ENCODE peak calls at places on chromosomes 4 and X, in nine cellular contexts. W is nucleus accumbens; R is activated naive CD8-positive, alpha-beta T cell treated with anti-CD3 and anti-CD28 coated beads, Interleukin-2, amount 10 ng/mL, durations not matched to agents 7 days and 5 days; P is GM04504; O is ACHN; C is lower leg skin; M is pancreas; Q is head of caudate nucleus; L is NCI-H2029. U is an unnamed sample.

GRCh38 chrX:37423864-37424569 is 74.9 kb downstream of the PRRG1 start:
- DNase-seq in C (no peak), P (no peak), R (no peak), Q (no peak), W (no peak), L (no peak), M (no peak), O (no peak), U (no peak)

GRCh38 chr4:123446791-123447474 is 50.3 kb downstream of the SPRY1 start:
- DNase-seq in O (no peak), P (no peak), Q (no peak), M (no peak), W (no peak), L (peak; percentile 18), C (no peak), R (no peak), U (no peak)

GRCh38 chr4:163613375-163613774 is 118.9 kb downstream of the TMA16 start:
- DNase-seq in L (no peak), O (no peak), W (no peak), R (no peak), M (no peak), C (no peak), Q (no peak), P (no peak), U (no peak)

GRCh38 chr4:79682801-79683217 is 274.8 kb upstream of the GK2 start:
- DNase-seq in Q (peak; percentile 7), M (no peak), O (no peak), L (peak; percentile 0), P (no peak), R (no peak), C (no peak), W (peak; percentile 5), U (peak; percentile 59)

GRCh38 chr4:89486042-89486441 is 178.4 kb upstream of the GPRIN3 start:
- DNase-seq in M (no peak), O (peak; percentile 9), P (no peak), W (no peak), Q (no peak), C (no peak), R (no peak), L (no peak), U (no peak)

GRCh38 chr4:149511558-149512298 is 303.9 kb downstream of the IQCM start:
- DNase-seq in Q (no peak), P (no peak), L (no peak), W (no peak), O (no peak), M (no peak), C (no peak), R (no peak), U (no peak)

GRCh38 chrX:71637848-71638247 is 19.5 kb upstream of the CXCR3 start:
- DNase-seq in O (no peak), R (no peak), M (no peak), W (no peak), P (no peak), L (no peak), C (no peak), Q (no peak), U (no peak)

GRCh38 chrX:82973641-82974040 is 534.4 kb upstream of the POU3F4 start:
- DNase-seq in O (no peak), W (no peak), P (no peak), C (no peak), R (no peak), M (no peak), L (no peak), Q (no peak), U (no peak)

GRCh38 chr4:98261291-98262271 is at the start of gene RAP1GDS1:
- DNase-seq in R (no peak), Q (peak; percentile 49), P (peak; percentile 42), W (peak; percentile 85), M (peak; percentile 33), O (peak; percentile 67), L (peak; percentile 23), C (peak; percentile 57), U (peak; percentile 32)

GRCh38 chr4:148060264-148061138 is 328.6 kb downstream of the ARHGAP10 start:
- DNase-seq in R (no peak), P (no peak), L (peak; percentile 43), Q (no peak), C (no peak), W (no peak), O (no peak), M (no peak), U (no peak)